ENCODE peak calls at places on chromosomes 12 and 14, in four cellular contexts. K is activated T-cell treated with anti-CD3 and anti-CD28 coated beads for 1 hour; R is T-helper 1 cell; J is CD4-positive, CD25-positive, alpha-beta regulatory T cell. C is an unnamed sample.

GRCh38 chr14:72104011-72104613 is 171.9 kb downstream of the RGS6 start:
- DNase-seq in J (peak), R (no peak), K (no peak), C (no peak)

GRCh38 chr12:103912069-103912468 is 18.1 kb upstream of the HSP90B1 start:
- DNase-seq in J (no peak), K (no peak), R (no peak), C (no peak)

GRCh38 chr14:100856056-100856950 is 30.4 kb downstream of the MEG3 start:
- DNase-seq in R (no peak), K (no peak), J (no peak), C (no peak)

GRCh38 chr12:95286713-95287112 is 69.1 kb downstream of the VEZT start:
- DNase-seq in K (no peak), R (no peak), J (no peak), C (no peak)

GRCh38 chr12:133215724-133216123 is 20.0 kb downstream of the ANHX start:
- DNase-seq in R (no peak), J (no peak), K (no peak), C (no peak)

GRCh38 chr12:62191747-62192485 is 68.3 kb upstream of the USP15 start:
- DNase-seq in K (no peak), J (no peak), R (no peak), C (no peak)

GRCh38 chr12:132310181-132311040 is 19.0 kb downstream of the GALNT9 start:
- DNase-seq in K (no peak), J (no peak), R (no peak), C (no peak)

GRCh38 chr12:62910549-62911169 is 24.3 kb downstream of the PPM1H start:
- DNase-seq in K (no peak), R (no peak), J (no peak), C (no peak)

GRCh38 chr14:22849212-22849819 is 12.9 kb downstream of the MMP14 start:
- DNase-seq in R (no peak), J (no peak), K (no peak), C (no peak)

GRCh38 chr12:74846116-74846515 is 308.5 kb downstream of the ATXN7L3B start:
- DNase-seq in K (no peak), J (no peak), R (no peak), C (no peak)

GRCh38 chr12:38983117-38983571 is 77.8 kb upstream of the CPNE8 start:
- DNase-seq in R (no peak), J (no peak), K (no peak), C (no peak)

GRCh38 chr12:65649126-65649525 is 175.2 kb upstream of the HMGA2 start:
- DNase-seq in R (no peak), K (no peak), J (no peak), C (no peak)

GRCh38 chr14:60487211-60487610 is 1.3 kb upstream of the C14orf39 start:
- DNase-seq in R (no peak), K (no peak), J (no peak), C (no peak)

GRCh38 chr14:63524537-63525155 is 18.5 kb downstream of the PPP2R5E start:
- DNase-seq in K (no peak), J (no peak), R (no peak), C (no peak)

GRCh38 chr14:75906680-75907280 is 75.0 kb downstream of the TGFB3 start:
- DNase-seq in R (peak), J (peak), K (peak), C (peak)

GRCh38 chr12:32131666-32132065 is 25.0 kb downstream of the BICD1 start:
- DNase-seq in R (no peak), J (no peak), K (no peak), C (no peak)

GRCh38 chr12:20011200-20011599 is 357.1 kb upstream of the PDE3A start:
- DNase-seq in K (no peak), R (no peak), J (no peak), C (no peak)

GRCh38 chr12:13256705-13257045 is 60.1 kb downstream of the EMP1 start:
- DNase-seq in K (no peak), J (no peak), R (no peak), C (no peak)

GRCh38 chr14:68603682-68604360 is 189.0 kb downstream of the ZFP36L1 start:
- DNase-seq in R (no peak), K (no peak), J (no peak), C (no peak)

GRCh38 chr12:99529966-99530365 is 117.6 kb upstream of the GARIN6 start:
- DNase-seq in R (no peak), K (no peak), J (no peak), C (no peak)

GRCh38 chr14:44966601-44967336 is 4.8 kb downstream of the TOGARAM1 start:
- DNase-seq in R (no peak), K (no peak), J (no peak), C (no peak)

GRCh38 chr14:103512701-103513611 is 9.7 kb downstream of the CKB start:
- DNase-seq in J (no peak), R (no peak), K (no peak), C (no peak)

GRCh38 chr12:66331016-66331415 is 28.7 kb downstream of the HELB start:
- DNase-seq in J (no peak), R (no peak), K (no peak), C (no peak)

GRCh38 chr14:39563361-39563760 is 131.1 kb upstream of the FBXO33 start:
- DNase-seq in J (no peak), K (no peak), R (no peak), C (no peak)

GRCh38 chr12:117695956-117696355 is 272.8 kb downstream of the KSR2 start:
- DNase-seq in K (no peak), R (no peak), J (no peak), C (no peak)

C was measured in CD4-positive, alpha-beta T cell.